ENCODE peak calls at places on chromosomes 3 and 15, in five cellular contexts. Z is neural progenitor cell, C is endothelial cell, E is A549, G is psoas muscle. N is an unnamed sample.

GRCh38 chr3:24832878-24833277 is 338.2 kb upstream of the THRB start:
- DNase-seq in Z (no peak), C (no peak), E (no peak), G (no peak), N (no peak)

GRCh38 chr3:175421897-175422296 is 562.8 kb downstream of the NAALADL2 start:
- DNase-seq in Z (no peak), C (no peak), E (no peak), G (no peak), N (no peak)

GRCh38 chr15:74408385-74408784 is 25.4 kb downstream of the SEMA7A start:
- DNase-seq in Z (no peak), C (no peak), E (no peak), G (no peak), N (no peak)

GRCh38 chr3:194906229-194906629 is 220.5 kb downstream of the FAM43A start:
- DNase-seq in Z (no peak), C (no peak), E (no peak), G (no peak), N (peak; percentile 59)

GRCh38 chr3:5479229-5479799 is 291.8 kb downstream of the EDEM1 start:
- DNase-seq in Z (no peak), C (no peak), E (no peak), G (no peak), N (no peak)

GRCh38 chr3:140910860-140911259 is 30.8 kb upstream of the SLC25A36 start:
- DNase-seq in Z (peak; percentile 74), C (peak; percentile 14), E (peak; percentile 13), G (no peak), N (peak; percentile 32)

GRCh38 chr3:139450155-139450554 is 26.2 kb downstream of the RBP2 start:
- DNase-seq in Z (no peak), C (no peak), E (no peak), G (no peak), N (no peak)

GRCh38 chr15:29070471-29071192 is 184.9 kb downstream of the APBA2 start:
- DNase-seq in Z (no peak), C (no peak), E (no peak), G (no peak), N (no peak)

GRCh38 chr3:171811059-171811912 is 1.0 kb upstream of the PLD1 start:
- DNase-seq in Z (no peak), C (no peak), E (peak; percentile 75), G (no peak), N (peak; percentile 96)

GRCh38 chr15:85849946-85850345 is 55.2 kb upstream of the KLHL25 start:
- DNase-seq in Z (no peak), C (no peak), E (no peak), G (no peak), N (no peak)

GRCh38 chr3:30615615-30616346 is 9.4 kb downstream of the TGFBR2 start:
- DNase-seq in Z (no peak), C (no peak), E (no peak), G (no peak), N (no peak)

GRCh38 chr3:119240101-119240581 is 537 bp downstream of the B4GALT4 start:
- DNase-seq in Z (peak; percentile 73), C (peak; percentile 7), E (peak; percentile 23), G (peak; percentile 57), N (peak; percentile 26)

GRCh38 chr3:11661827-11662226 is 18.1 kb upstream of the VGLL4 start:
- DNase-seq in Z (no peak), C (no peak), E (no peak), G (no peak), N (peak; percentile 77)

GRCh38 chr3:172367205-172368105 is 80.8 kb downstream of the GHSR start:
- DNase-seq in Z (no peak), C (no peak), E (no peak), G (no peak), N (peak; percentile 6)

GRCh38 chr3:138938056-138938876 is 8.7 kb downstream of the FOXL2 start:
- DNase-seq in Z (peak; percentile 61), C (peak; percentile 50), E (no peak), G (no peak), N (no peak)

GRCh38 chr15:40093224-40093842 is 15.3 kb downstream of the BMF start:
- DNase-seq in Z (no peak), C (no peak), E (no peak), G (no peak), N (peak; percentile 88)

GRCh38 chr15:101180620-101181307 is 71.1 kb downstream of the CHSY1 start:
- DNase-seq in Z (no peak), C (no peak), E (no peak), G (no peak), N (no peak)

GRCh38 chr3:187919535-187919934 is 174.3 kb upstream of the BCL6 start:
- DNase-seq in Z (no peak), C (no peak), E (no peak), G (no peak), N (no peak)

GRCh38 chr3:106573605-106574004 is 704.8 kb upstream of the CBLB start:
- DNase-seq in Z (no peak), C (no peak), E (no peak), G (no peak), N (no peak)

GRCh38 chr3:115800489-115801080 is 177.3 kb downstream of the GAP43 start:
- DNase-seq in Z (no peak), C (no peak), E (peak; percentile 65), G (no peak), N (peak; percentile 46)

GRCh38 chr3:151035072-151035471 is 50.4 kb upstream of the MED12L start:
- DNase-seq in Z (no peak), C (no peak), E (no peak), G (no peak), N (no peak)

GRCh38 chr3:39142067-39142466 is 11.3 kb downstream of the CSRNP1 start:
- DNase-seq in Z (no peak), C (no peak), E (no peak), G (no peak), N (no peak)

GRCh38 chr15:32849769-32850668 is 132.2 kb downstream of the GREM1 start:
- DNase-seq in Z (no peak), C (no peak), E (peak; percentile 59), G (no peak), N (peak; percentile 96)

GRCh38 chr3:66439666-66440344 is 61.0 kb downstream of the LRIG1 start:
- DNase-seq in Z (no peak), C (no peak), E (no peak), G (no peak), N (peak; percentile 78)

GRCh38 chr3:186225603-186226002 is 116.7 kb upstream of the ETV5 start:
- DNase-seq in Z (no peak), C (no peak), E (no peak), G (no peak), N (no peak)

GRCh38 chr15:42728975-42729374 is 8.0 kb downstream of the CDAN1 start:
- DNase-seq in Z (no peak), C (no peak), E (no peak), G (no peak), N (no peak)

GRCh38 chr3:197137741-197138140 is 108.1 kb upstream of the MELTF start:
- DNase-seq in Z (no peak), C (no peak), E (no peak), G (no peak), N (no peak)

GRCh38 chr15:87638554-87639083 is 617.9 kb downstream of the NTRK3 start:
- DNase-seq in Z (no peak), C (no peak), E (no peak), G (no peak), N (no peak)

GRCh38 chr3:48437812-48438211 is 2.1 kb downstream of the CCDC51 start:
- DNase-seq in Z (no peak), C (no peak), E (no peak), G (no peak), N (no peak)

GRCh38 chr3:194075802-194076460 is 60.0 kb upstream of the HES1 start:
- DNase-seq in Z (peak; percentile 31), C (no peak), E (peak; percentile 36), G (no peak), N (no peak)

GRCh38 chr3:138935864-138936762 is 10.8 kb downstream of the FOXL2 start:
- DNase-seq in Z (peak; percentile 85), C (peak; percentile 92), E (peak; percentile 75), G (peak; percentile 90), N (peak; percentile 80)

GRCh38 chr3:132180337-132180791 is 136.8 kb upstream of the ACP3 start:
- DNase-seq in Z (peak; percentile 83), C (peak; percentile 31), E (peak; percentile 29), G (no peak), N (peak; percentile 49)

GRCh38 chr3:55069950-55070349 is 142.1 kb upstream of the LRTM1 start:
- DNase-seq in Z (no peak), C (no peak), E (no peak), G (no peak), N (peak; percentile 51)